ENCODE peak calls at places on chromosomes 1 and 21, in five cellular contexts. Z is astrocyte of the cerebellum; R is CD8-positive, alpha-beta memory T cell; G is NT2/D1; M is GM23248. N is an unnamed sample.

GRCh38 chr1:221712776-221713431 is 29.0 kb downstream of the DUSP10 start:
- DNase-seq in R (peak), Z (no peak), G (no peak), M (peak), N (no peak)

GRCh38 chr1:8091691-8092090 is 65.6 kb upstream of the ERRFI1 start:
- DNase-seq in G (no peak), Z (no peak), R (no peak), M (no peak), N (no peak)

GRCh38 chr1:27153549-27153886 is 1.4 kb downstream of the SLC9A1 start:
- DNase-seq in Z (no peak), R (no peak), G (no peak), M (peak), N (no peak)

GRCh38 chr1:9586147-9586766 is 2.5 kb upstream of the TMEM201 start:
- DNase-seq in M (no peak), R (no peak), Z (no peak), G (no peak), N (no peak)

GRCh38 chr1:192951961-192952460 is 107.1 kb downstream of the UCHL5 start:
- DNase-seq in Z (peak), M (peak), R (no peak), G (no peak), N (no peak)

GRCh38 chr1:32736812-32737791 is 34.5 kb upstream of the SYNC start:
- DNase-seq in R (no peak), G (peak), Z (no peak), M (no peak), N (no peak)

GRCh38 chr21:39118604-39119215 is 64.5 kb downstream of the PSMG1 start:
- DNase-seq in Z (no peak), R (no peak), G (no peak), M (no peak), N (no peak)

GRCh38 chr1:225817611-225818061 is 7.7 kb downstream of the EPHX1 start:
- DNase-seq in R (no peak), G (no peak), Z (peak), M (peak), N (peak)

GRCh38 chr21:28579986-28580550 is 412.6 kb downstream of the LTN1 start:
- DNase-seq in Z (no peak), M (no peak), G (peak), R (no peak), N (no peak)

GRCh38 chr1:29355375-29355774 is 119.1 kb downstream of the PTPRU start:
- DNase-seq in R (no peak), Z (no peak), G (no peak), M (no peak), N (no peak)

GRCh38 chr1:9413143-9413876 is 120.6 kb downstream of the SPSB1 start:
- DNase-seq in M (peak), Z (peak), G (no peak), R (peak), N (peak)

GRCh38 chr1:56446531-56447098 is 132.7 kb downstream of the PLPP3 start:
- DNase-seq in M (no peak), R (no peak), G (no peak), Z (no peak), N (no peak)

GRCh38 chr1:234854648-234855039 is 244.7 kb upstream of the IRF2BP2 start:
- DNase-seq in G (no peak), Z (no peak), M (no peak), R (no peak), N (no peak)

GRCh38 chr1:200409203-200409760 is 554 bp downstream of the ZNF281 start:
- DNase-seq in R (peak), Z (no peak), M (peak), G (no peak), N (no peak)

GRCh38 chr1:147641695-147642592 is 28.4 kb downstream of the ACP6 start:
- DNase-seq in G (peak), M (peak), Z (no peak), R (peak), N (no peak)

DNA sequence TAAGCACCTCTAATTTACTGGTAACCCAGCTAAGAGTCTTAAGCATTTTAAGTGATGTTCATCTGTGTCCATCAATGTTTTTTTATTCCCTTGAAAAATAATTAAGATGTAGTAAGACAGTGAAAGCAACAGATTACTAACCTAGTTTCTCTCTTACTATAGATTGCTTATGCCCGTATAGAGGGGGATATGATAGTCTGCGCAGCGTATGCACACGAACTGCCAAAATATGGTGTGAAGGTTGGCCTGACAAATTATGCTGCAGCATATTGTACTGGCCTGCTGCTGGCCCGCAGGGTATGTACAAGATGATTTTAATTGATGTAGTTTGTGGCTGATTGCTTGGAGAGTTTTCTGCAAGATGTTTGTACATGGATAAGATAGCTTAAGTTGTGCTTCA is 2.8 kb downstream of the RPL5 start:
- DNase-seq in R (no peak), Z (no peak), G (no peak), M (no peak), N (no peak)
- H3K4me3 ChIP-seq in R (no peak), Z (no peak), G (peak), M (peak), N (peak)

GRCh38 chr1:160646711-160647328 is at the start of gene SLAMF1:
- DNase-seq in M (no peak), G (no peak), R (no peak), Z (no peak), N (no peak)
- H3K4me3 ChIP-seq in M (no peak), G (no peak), R (peak), Z (no peak), N (no peak)

DNA sequence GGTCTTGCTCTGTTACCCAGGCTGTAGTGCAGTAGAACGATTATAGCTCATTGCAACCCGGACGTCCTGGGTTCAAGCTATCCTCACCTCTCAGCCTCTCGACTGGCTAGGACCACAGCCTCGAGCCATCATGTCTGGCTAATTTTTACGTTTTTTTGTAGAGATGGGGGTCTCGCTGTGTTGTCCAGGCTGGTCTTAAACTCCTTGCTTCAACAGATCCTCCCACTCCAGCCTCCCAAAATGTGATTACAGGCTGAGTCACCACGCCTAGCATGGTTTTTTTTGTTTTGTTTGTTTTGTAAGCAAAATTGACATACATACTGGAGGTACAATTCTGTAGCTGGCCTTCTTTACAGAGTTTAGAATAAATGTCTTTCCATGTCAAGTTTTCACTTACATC is 994 bp upstream of the LAMTOR5 start:
- DNase-seq in Z (no peak), R (no peak), G (no peak), M (peak), N (no peak)
- H3K4me3 ChIP-seq in Z (no peak), R (peak), G (no peak), M (peak), N (peak)

GRCh38 chr1:20483833-20484525 is 2.0 kb downstream of the CAMK2N1 start:
- DNase-seq in G (no peak), Z (no peak), M (peak), R (no peak), N (no peak)
- H3K4me3 ChIP-seq in G (peak), Z (peak), M (peak), R (peak), N (peak)

GRCh38 chr1:103197266-103197665 is 88.9 kb upstream of the COL11A1 start:
- DNase-seq in G (no peak), R (no peak), M (peak), Z (peak), N (no peak)

GRCh38 chr1:103194060-103194459 is 85.7 kb upstream of the COL11A1 start:
- DNase-seq in G (no peak), R (no peak), M (peak), Z (no peak), N (no peak)

GRCh38 chr1:103198076-103198475 is 89.8 kb upstream of the COL11A1 start:
- DNase-seq in Z (no peak), M (no peak), G (no peak), R (no peak), N (no peak)

DNA sequence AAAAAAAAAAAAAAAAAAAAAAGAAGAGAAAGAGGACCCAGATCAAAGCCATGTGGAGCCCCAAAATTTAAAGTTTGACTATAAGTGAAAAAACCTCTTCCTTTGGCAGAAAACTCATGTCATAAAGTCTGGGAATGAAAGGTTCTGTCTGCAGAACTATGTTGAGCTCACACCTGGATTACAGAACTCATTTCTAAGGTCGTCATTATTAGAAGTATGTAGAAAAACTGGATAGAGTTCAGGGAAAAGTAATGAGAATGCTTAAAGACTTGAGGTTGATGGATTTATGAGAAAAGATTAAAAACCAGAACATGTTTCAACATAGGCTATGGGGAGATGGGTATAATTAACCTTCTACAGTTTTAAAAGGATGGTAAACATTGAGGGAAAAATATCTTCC is 90.7 kb upstream of the COL11A1 start:
- DNase-seq in G (no peak), R (no peak), M (no peak), Z (no peak), N (no peak)
- H3K4me3 ChIP-seq in G (no peak), R (no peak), M (no peak), Z (no peak), N (no peak)

GRCh38 chr1:203325418-203326091 is 20.2 kb downstream of the BTG2 start:
- DNase-seq in R (no peak), M (no peak), G (no peak), Z (no peak), N (no peak)
- H3K4me3 ChIP-seq in R (peak), M (no peak), G (no peak), Z (no peak), N (no peak)

GRCh38 chr1:63848764-63849548 is 75.1 kb downstream of the ROR1 start:
- DNase-seq in R (no peak), Z (no peak), G (no peak), M (no peak), N (no peak)

GRCh38 chr1:63843010-63843409 is 69.2 kb downstream of the ROR1 start:
- DNase-seq in G (no peak), R (no peak), M (no peak), Z (no peak), N (no peak)

GRCh38 chr1:63847308-63847910 is 73.6 kb downstream of the ROR1 start:
- DNase-seq in R (no peak), Z (no peak), G (no peak), M (no peak), N (no peak)

GRCh38 chr1:63845346-63845745 is 71.5 kb downstream of the ROR1 start:
- DNase-seq in G (no peak), Z (no peak), M (peak), R (no peak), N (no peak)

GRCh38 chr1:63843884-63844283 is 70.1 kb downstream of the ROR1 start:
- DNase-seq in G (peak), R (no peak), Z (no peak), M (no peak), N (no peak)
- H3K4me3 ChIP-seq in G (no peak), R (no peak), Z (no peak), M (no peak), N (no peak)

DNA sequence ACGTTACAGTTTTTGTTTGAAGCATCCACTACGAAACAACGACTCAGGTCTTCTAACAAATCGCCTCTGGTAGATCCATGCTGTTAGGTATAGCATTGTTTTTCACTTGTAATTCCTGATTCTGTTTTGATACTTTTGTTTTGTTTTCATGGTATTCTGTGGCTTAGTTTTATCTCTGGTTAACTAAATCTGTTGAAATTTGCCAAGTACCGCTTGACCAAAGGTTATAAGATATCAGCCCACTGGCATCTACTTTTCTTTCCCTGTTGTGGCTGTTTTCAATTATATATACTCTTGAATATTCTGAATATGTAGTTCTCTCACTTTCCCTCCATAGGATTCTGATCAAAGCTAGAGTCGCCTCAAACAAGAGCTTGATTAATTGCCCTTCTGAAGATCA is 274.8 kb upstream of the C1orf105 start:
- DNase-seq in M (no peak), R (no peak), Z (no peak), G (no peak), N (no peak)
- H3K4me3 ChIP-seq in M (peak), R (no peak), Z (no peak), G (no peak), N (no peak)

DNA sequence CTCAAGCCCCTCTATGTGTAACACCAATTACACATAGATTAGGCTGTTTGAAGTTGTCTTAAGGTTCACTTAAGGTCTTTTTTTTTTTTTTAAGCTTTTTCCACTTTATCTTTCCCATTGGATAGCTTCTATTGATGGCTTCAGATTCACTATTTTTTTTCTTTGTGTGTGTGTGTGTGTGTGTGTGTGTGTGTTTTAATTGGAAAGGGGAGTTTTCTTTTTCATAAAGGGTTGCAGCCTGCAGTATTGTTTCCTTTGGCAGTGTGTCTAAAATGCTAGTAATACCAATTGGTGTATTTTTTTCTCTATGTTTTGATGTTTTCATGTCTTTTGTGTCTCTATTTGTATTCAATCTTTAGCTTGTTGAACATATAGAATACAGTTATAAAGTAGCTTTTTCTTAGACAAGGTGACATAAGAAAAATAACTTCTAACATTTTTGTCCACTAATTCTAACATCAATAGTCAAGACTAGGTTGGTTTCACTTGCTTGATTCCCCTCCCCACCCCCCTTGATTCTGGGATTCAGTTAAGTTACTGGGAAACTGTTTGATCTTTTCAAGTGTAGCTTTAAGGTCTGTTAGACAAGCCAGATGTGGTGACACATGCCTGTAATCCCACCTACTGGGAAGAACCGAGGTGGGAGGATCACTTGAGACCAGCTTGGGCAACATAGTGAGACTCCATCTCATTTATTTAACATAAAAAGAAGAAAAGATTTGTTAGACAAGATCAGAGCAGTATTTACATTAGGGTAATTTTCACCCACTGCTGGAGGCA is 21.4 kb downstream of the PRRC2C start:
- DNase-seq in G (no peak), M (no peak), Z (no peak), R (no peak), N (no peak)
- H3K4me3 ChIP-seq in G (no peak), M (no peak), Z (no peak), R (no peak), N (no peak)

DNA sequence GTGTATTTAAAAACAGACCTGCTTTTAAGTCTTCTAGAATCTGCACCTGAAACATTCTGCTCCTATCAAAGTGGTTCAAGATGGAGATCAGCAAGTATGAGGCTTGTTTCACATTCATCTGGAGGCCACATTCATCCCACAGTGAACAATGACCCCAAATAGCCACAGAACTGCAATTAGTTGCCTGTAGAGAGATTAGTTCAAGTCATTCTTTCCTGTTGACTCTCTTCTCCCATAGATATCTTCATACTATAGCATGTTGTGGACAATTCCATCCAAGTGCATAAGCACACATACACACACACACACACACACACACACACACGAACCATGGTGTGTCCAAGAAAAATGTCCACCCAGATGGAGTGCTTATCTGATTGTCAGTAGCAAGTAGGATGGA is 101.7 kb upstream of the FGGY start:
- DNase-seq in G (no peak), Z (no peak), M (no peak), R (no peak), N (no peak)
- H3K4me3 ChIP-seq in G (no peak), Z (no peak), M (no peak), R (no peak), N (no peak)

N was measured in retinal pigment epithelial cell.